ENCODE peak calls at places on chromosomes 2 and 18, in four cellular contexts. X, O, T and C are unnamed samples.

GRCh38 chr2:100206731-100207255 is 64.4 kb upstream of the AFF3 start:
- DNase-seq in O (no peak), T (no peak), X (no peak), C (no peak)

GRCh38 chr2:233350708-233351107 is 3.6 kb upstream of the DGKD start:
- DNase-seq in O (peak), T (peak), X (no peak), C (no peak)

GRCh38 chr18:69916412-69916811 is 31.3 kb downstream of the CD226 start:
- DNase-seq in X (no peak), T (no peak), O (no peak), C (no peak)

GRCh38 chr2:205903549-205904129 is 182.3 kb downstream of the INO80D start:
- DNase-seq in O (no peak), T (no peak), X (no peak), C (no peak)

GRCh38 chr2:61125123-61125710 is 36.8 kb upstream of the C2orf74 start:
- DNase-seq in X (no peak), T (no peak), O (no peak), C (no peak)

GRCh38 chr2:100394111-100394641 is 23.3 kb downstream of the CHST10 start:
- DNase-seq in X (no peak), T (no peak), O (no peak), C (no peak)

GRCh38 chr2:186544255-186544675 is 45.6 kb upstream of the ITGAV start:
- DNase-seq in O (peak), T (peak), X (no peak), C (no peak)

GRCh38 chr2:240782221-240782885 is 37.7 kb downstream of the KIF1A start:
- DNase-seq in T (no peak), X (no peak), O (no peak), C (no peak)

GRCh38 chr18:8549254-8549653 is 60.0 kb upstream of the RAB12 start:
- DNase-seq in X (no peak), T (no peak), O (peak), C (no peak)

GRCh38 chr2:157302492-157303099 is 23.0 kb downstream of the ERMN start:
- DNase-seq in X (peak), O (peak), T (no peak), C (no peak)

GRCh38 chr2:64799592-64800252 is 146.0 kb upstream of the SERTAD2 start:
- DNase-seq in X (no peak), O (no peak), T (no peak), C (no peak)

GRCh38 chr2:25279091-25279651 is 62.6 kb downstream of the DNMT3A start:
- DNase-seq in X (no peak), O (peak), T (no peak), C (no peak)

GRCh38 chr18:61435064-61435652 is 101.9 kb downstream of the CDH20 start:
- DNase-seq in T (no peak), O (peak), X (no peak), C (no peak)

GRCh38 chr2:120684225-120684624 is 51.4 kb upstream of the GLI2 start:
- DNase-seq in T (peak), O (no peak), X (no peak), C (no peak)

GRCh38 chr18:31217038-31217437 is 54.4 kb upstream of the DSC1 start:
- DNase-seq in O (no peak), X (no peak), T (no peak), C (no peak)

GRCh38 chr18:64019922-64020756 is 50.3 kb downstream of the SERPINB8 start:
- DNase-seq in T (no peak), X (no peak), O (peak), C (no peak)

GRCh38 chr2:46075848-46076247 is 221.4 kb upstream of the EPAS1 start:
- DNase-seq in T (no peak), O (no peak), X (no peak), C (no peak)

GRCh38 chr2:110114007-110114591 is 1.5 kb downstream of the MALL start:
- DNase-seq in T (no peak), X (no peak), O (peak), C (no peak)